ENCODE peak calls at places on chromosome 9, in ten cellular contexts. One of them, this sample, is unnamed.

GRCh38 chr9:131817073-131817472 is 77.2 kb upstream of the RAPGEF1 start:
- DNase-seq in ovary: no peak
- DNase-seq in neural progenitor cell: no peak
- DNase-seq in LNCaP clone FGC: no peak
- DNase-seq in choroid plexus epithelial cell: no peak
- DNase-seq in stomach: no peak
- DNase-seq in endothelial cell of umbilical vein: no peak
- DNase-seq in left ventricle myocardium inferior: no peak
- DNase-seq in hepatocyte: no peak
- DNase-seq in astrocyte of the spinal cord: no peak
- DNase-seq in this sample: no peak

GRCh38 chr9:114117996-114118830 is 19.1 kb upstream of the KIF12 start:
- DNase-seq in LNCaP clone FGC: peak
- DNase-seq in ovary: no peak
- DNase-seq in stomach: peak
- DNase-seq in choroid plexus epithelial cell: no peak
- DNase-seq in left ventricle myocardium inferior: no peak
- DNase-seq in astrocyte of the spinal cord: no peak
- DNase-seq in hepatocyte: peak
- DNase-seq in neural progenitor cell: no peak
- DNase-seq in endothelial cell of umbilical vein: no peak
- DNase-seq in this sample: no peak

GRCh38 chr9:108671156-108671555 is 184.6 kb downstream of the ACTL7B start:
- DNase-seq in endothelial cell of umbilical vein: no peak
- DNase-seq in left ventricle myocardium inferior: no peak
- DNase-seq in neural progenitor cell: peak
- DNase-seq in ovary: no peak
- DNase-seq in astrocyte of the spinal cord: no peak
- DNase-seq in hepatocyte: no peak
- DNase-seq in LNCaP clone FGC: peak
- DNase-seq in stomach: no peak
- DNase-seq in choroid plexus epithelial cell: peak
- DNase-seq in this sample: no peak

GRCh38 chr9:111598730-111599091 is 736 bp downstream of the PTGR1 start:
- DNase-seq in neural progenitor cell: no peak
- DNase-seq in left ventricle myocardium inferior: peak
- DNase-seq in astrocyte of the spinal cord: peak
- DNase-seq in hepatocyte: peak
- DNase-seq in endothelial cell of umbilical vein: peak
- DNase-seq in choroid plexus epithelial cell: peak
- DNase-seq in ovary: peak
- DNase-seq in stomach: peak
- DNase-seq in LNCaP clone FGC: no peak
- DNase-seq in this sample: no peak

GRCh38 chr9:133029994-133030316 is 842 bp upstream of the GTF3C5 start:
- DNase-seq in neural progenitor cell: no peak
- DNase-seq in hepatocyte: no peak
- DNase-seq in stomach: no peak
- DNase-seq in endothelial cell of umbilical vein: peak
- DNase-seq in ovary: no peak
- DNase-seq in left ventricle myocardium inferior: peak
- DNase-seq in choroid plexus epithelial cell: no peak
- DNase-seq in astrocyte of the spinal cord: no peak
- DNase-seq in LNCaP clone FGC: no peak
- DNase-seq in this sample: no peak

GRCh38 chr9:117044241-117044640 is 357.1 kb downstream of the TRIM32 start:
- DNase-seq in endothelial cell of umbilical vein: no peak
- DNase-seq in stomach: no peak
- DNase-seq in LNCaP clone FGC: no peak
- DNase-seq in astrocyte of the spinal cord: no peak
- DNase-seq in ovary: no peak
- DNase-seq in neural progenitor cell: peak
- DNase-seq in hepatocyte: no peak
- DNase-seq in left ventricle myocardium inferior: no peak
- DNase-seq in choroid plexus epithelial cell: no peak
- DNase-seq in this sample: no peak

GRCh38 chr9:112050544-112051475 is 124.3 kb downstream of the SUSD1 start:
- DNase-seq in stomach: peak
- DNase-seq in hepatocyte: peak
- DNase-seq in neural progenitor cell: peak
- DNase-seq in choroid plexus epithelial cell: peak
- DNase-seq in astrocyte of the spinal cord: peak
- DNase-seq in LNCaP clone FGC: no peak
- DNase-seq in endothelial cell of umbilical vein: peak
- DNase-seq in ovary: peak
- DNase-seq in left ventricle myocardium inferior: no peak
- DNase-seq in this sample: no peak

GRCh38 chr9:96025995-96026572 is 150.6 kb downstream of the ERCC6L2 start:
- DNase-seq in LNCaP clone FGC: no peak
- DNase-seq in astrocyte of the spinal cord: no peak
- DNase-seq in choroid plexus epithelial cell: no peak
- DNase-seq in neural progenitor cell: peak
- DNase-seq in ovary: no peak
- DNase-seq in stomach: no peak
- DNase-seq in endothelial cell of umbilical vein: no peak
- DNase-seq in hepatocyte: peak
- DNase-seq in left ventricle myocardium inferior: no peak
- DNase-seq in this sample: no peak

GRCh38 chr9:116279230-116279629 is 125.6 kb downstream of the PAPPA start:
- DNase-seq in ovary: no peak
- DNase-seq in choroid plexus epithelial cell: peak
- DNase-seq in neural progenitor cell: peak
- DNase-seq in astrocyte of the spinal cord: peak
- DNase-seq in left ventricle myocardium inferior: no peak
- DNase-seq in endothelial cell of umbilical vein: peak
- DNase-seq in LNCaP clone FGC: no peak
- DNase-seq in stomach: no peak
- DNase-seq in hepatocyte: peak
- DNase-seq in this sample: no peak

DNA sequence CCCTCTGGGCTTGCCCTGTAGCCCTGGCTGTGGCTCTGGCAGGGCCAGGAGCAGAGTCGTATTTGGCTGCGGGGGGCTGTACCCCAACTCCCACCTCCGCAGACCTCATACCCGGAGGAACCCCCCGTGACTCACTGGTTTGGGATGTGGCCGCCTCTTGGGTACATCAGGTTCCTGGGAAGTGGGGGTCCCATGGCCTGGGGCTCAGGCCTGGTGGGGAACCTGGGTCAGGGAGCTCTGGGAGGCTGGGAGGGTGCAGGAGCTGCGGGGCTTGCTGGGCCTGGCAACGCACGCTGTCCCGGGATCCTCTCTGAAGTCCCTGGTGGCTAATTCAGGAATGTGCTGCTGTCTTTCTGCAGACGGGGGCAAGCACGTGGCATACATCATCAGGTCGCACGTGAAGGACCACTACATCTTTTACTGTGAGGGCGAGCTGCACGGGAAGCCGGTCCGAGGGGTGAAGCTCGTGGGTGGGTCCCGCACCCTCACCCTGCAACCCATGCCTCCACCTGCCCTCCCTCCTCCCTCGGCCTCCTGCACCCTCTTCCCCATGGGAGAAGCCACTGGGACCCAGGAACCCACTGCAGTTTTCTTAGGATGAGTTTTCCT is 2.4 kb downstream of the LCN1 start:
- DNase-seq in astrocyte of the spinal cord: no peak
- DNase-seq in choroid plexus epithelial cell: no peak
- DNase-seq in endothelial cell of umbilical vein: no peak
- DNase-seq in ovary: no peak
- DNase-seq in LNCaP clone FGC: no peak
- DNase-seq in hepatocyte: no peak
- DNase-seq in left ventricle myocardium inferior: no peak
- DNase-seq in neural progenitor cell: no peak
- DNase-seq in stomach: peak
- DNase-seq in this sample: no peak
- TF ChIP-seq CTCF in astrocyte of the spinal cord: no peak
- TF ChIP-seq CTCF in choroid plexus epithelial cell: no peak
- TF ChIP-seq CTCF in endothelial cell of umbilical vein: no peak
- TF ChIP-seq CTCF in ovary: no peak
- TF ChIP-seq CTCF in LNCaP clone FGC: no peak
- TF ChIP-seq CTCF in hepatocyte: no peak
- TF ChIP-seq CTCF in left ventricle myocardium inferior: no peak
- TF ChIP-seq CTCF in neural progenitor cell: no peak
- TF ChIP-seq CTCF in stomach: no peak
- TF ChIP-seq CTCF in this sample: no peak

GRCh38 chr9:126326228-126327015 is at the start of gene MVB12B:
- DNase-seq in ovary: peak
- DNase-seq in hepatocyte: peak
- DNase-seq in astrocyte of the spinal cord: peak
- DNase-seq in stomach: peak
- DNase-seq in choroid plexus epithelial cell: no peak
- DNase-seq in neural progenitor cell: peak
- DNase-seq in LNCaP clone FGC: no peak
- DNase-seq in left ventricle myocardium inferior: peak
- DNase-seq in endothelial cell of umbilical vein: peak
- DNase-seq in this sample: peak

GRCh38 chr9:126327016-126327749 is 554 bp downstream of the MVB12B start:
- DNase-seq in ovary: no peak
- DNase-seq in neural progenitor cell: peak
- DNase-seq in astrocyte of the spinal cord: no peak
- DNase-seq in left ventricle myocardium inferior: no peak
- DNase-seq in stomach: no peak
- DNase-seq in LNCaP clone FGC: no peak
- DNase-seq in choroid plexus epithelial cell: no peak
- DNase-seq in endothelial cell of umbilical vein: no peak
- DNase-seq in hepatocyte: no peak
- DNase-seq in this sample: no peak

GRCh38 chr9:126329476-126330275 is 3.0 kb downstream of the MVB12B start:
- DNase-seq in hepatocyte: no peak
- DNase-seq in choroid plexus epithelial cell: no peak
- DNase-seq in astrocyte of the spinal cord: no peak
- DNase-seq in stomach: no peak
- DNase-seq in ovary: no peak
- DNase-seq in neural progenitor cell: no peak
- DNase-seq in endothelial cell of umbilical vein: no peak
- DNase-seq in left ventricle myocardium inferior: no peak
- DNase-seq in LNCaP clone FGC: no peak
- DNase-seq in this sample: no peak

GRCh38 chr9:126327750-126328120 is 1.1 kb downstream of the MVB12B start:
- DNase-seq in neural progenitor cell: peak
- DNase-seq in left ventricle myocardium inferior: no peak
- DNase-seq in endothelial cell of umbilical vein: no peak
- DNase-seq in ovary: no peak
- DNase-seq in stomach: no peak
- DNase-seq in LNCaP clone FGC: no peak
- DNase-seq in astrocyte of the spinal cord: no peak
- DNase-seq in choroid plexus epithelial cell: no peak
- DNase-seq in hepatocyte: no peak
- DNase-seq in this sample: no peak

GRCh38 chr9:126328415-126328814 is 1.8 kb downstream of the MVB12B start:
- DNase-seq in stomach: no peak
- DNase-seq in endothelial cell of umbilical vein: no peak
- DNase-seq in left ventricle myocardium inferior: no peak
- DNase-seq in hepatocyte: no peak
- DNase-seq in ovary: no peak
- DNase-seq in LNCaP clone FGC: no peak
- DNase-seq in astrocyte of the spinal cord: no peak
- DNase-seq in neural progenitor cell: no peak
- DNase-seq in choroid plexus epithelial cell: no peak
- DNase-seq in this sample: no peak
- H3K4me3 ChIP-seq in stomach: no peak
- H3K4me3 ChIP-seq in endothelial cell of umbilical vein: no peak
- H3K4me3 ChIP-seq in left ventricle myocardium inferior: peak
- H3K4me3 ChIP-seq in hepatocyte: no peak
- H3K4me3 ChIP-seq in ovary: no peak
- H3K4me3 ChIP-seq in LNCaP clone FGC: no peak
- H3K4me3 ChIP-seq in astrocyte of the spinal cord: no peak
- H3K4me3 ChIP-seq in neural progenitor cell: no peak
- H3K4me3 ChIP-seq in choroid plexus epithelial cell: no peak
- H3K4me3 ChIP-seq in this sample: no peak

GRCh38 chr9:130688070-130688469 is 5.5 kb upstream of the EXOSC2 start:
- DNase-seq in left ventricle myocardium inferior: no peak
- DNase-seq in ovary: no peak
- DNase-seq in hepatocyte: no peak
- DNase-seq in endothelial cell of umbilical vein: no peak
- DNase-seq in choroid plexus epithelial cell: no peak
- DNase-seq in LNCaP clone FGC: no peak
- DNase-seq in stomach: no peak
- DNase-seq in neural progenitor cell: no peak
- DNase-seq in astrocyte of the spinal cord: no peak
- DNase-seq in this sample: no peak

GRCh38 chr9:130692365-130692764 is 1.2 kb upstream of the EXOSC2 start:
- DNase-seq in choroid plexus epithelial cell: peak
- DNase-seq in stomach: no peak
- DNase-seq in astrocyte of the spinal cord: peak
- DNase-seq in hepatocyte: peak
- DNase-seq in neural progenitor cell: peak
- DNase-seq in left ventricle myocardium inferior: no peak
- DNase-seq in LNCaP clone FGC: no peak
- DNase-seq in ovary: peak
- DNase-seq in endothelial cell of umbilical vein: peak
- DNase-seq in this sample: no peak

GRCh38 chr9:130689937-130690700 is 3.5 kb upstream of the EXOSC2 start:
- DNase-seq in choroid plexus epithelial cell: peak
- DNase-seq in endothelial cell of umbilical vein: peak
- DNase-seq in hepatocyte: peak
- DNase-seq in astrocyte of the spinal cord: peak
- DNase-seq in LNCaP clone FGC: peak
- DNase-seq in left ventricle myocardium inferior: no peak
- DNase-seq in neural progenitor cell: peak
- DNase-seq in stomach: peak
- DNase-seq in ovary: peak
- DNase-seq in this sample: peak

GRCh38 chr9:130687615-130688014 is 6.0 kb upstream of the EXOSC2 start:
- DNase-seq in hepatocyte: no peak
- DNase-seq in neural progenitor cell: no peak
- DNase-seq in LNCaP clone FGC: no peak
- DNase-seq in endothelial cell of umbilical vein: no peak
- DNase-seq in astrocyte of the spinal cord: no peak
- DNase-seq in stomach: no peak
- DNase-seq in choroid plexus epithelial cell: no peak
- DNase-seq in left ventricle myocardium inferior: no peak
- DNase-seq in ovary: no peak
- DNase-seq in this sample: no peak

DNA sequence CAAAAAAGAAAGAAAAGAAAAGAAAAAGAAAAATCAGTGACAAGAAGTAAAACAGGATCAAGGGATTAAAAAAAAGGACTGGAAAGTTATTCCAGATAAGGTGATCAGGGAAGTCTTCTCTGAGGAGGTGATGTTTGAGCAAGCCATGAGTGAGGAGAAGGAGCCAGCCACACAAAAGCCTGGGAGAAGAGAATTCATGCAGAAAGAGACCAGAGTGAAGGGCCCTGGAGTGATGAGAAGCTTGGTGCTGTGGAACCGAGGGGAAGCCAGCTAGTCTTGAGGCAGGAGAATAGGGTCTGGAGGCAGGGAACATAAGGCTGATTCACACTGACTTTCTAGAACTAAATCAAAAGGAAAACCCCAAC is 4.0 kb upstream of the EXOSC2 start:
- DNase-seq in LNCaP clone FGC: no peak
- DNase-seq in left ventricle myocardium inferior: no peak
- DNase-seq in hepatocyte: no peak
- DNase-seq in ovary: no peak
- DNase-seq in endothelial cell of umbilical vein: no peak
- DNase-seq in stomach: no peak
- DNase-seq in astrocyte of the spinal cord: no peak
- DNase-seq in neural progenitor cell: no peak
- DNase-seq in choroid plexus epithelial cell: no peak
- DNase-seq in this sample: no peak
- TF ChIP-seq CTCF in LNCaP clone FGC: no peak
- TF ChIP-seq CTCF in left ventricle myocardium inferior: no peak
- TF ChIP-seq CTCF in hepatocyte: no peak
- TF ChIP-seq CTCF in ovary: no peak
- TF ChIP-seq CTCF in endothelial cell of umbilical vein: no peak
- TF ChIP-seq CTCF in stomach: no peak
- TF ChIP-seq CTCF in astrocyte of the spinal cord: no peak
- TF ChIP-seq CTCF in neural progenitor cell: no peak
- TF ChIP-seq CTCF in choroid plexus epithelial cell: no peak
- TF ChIP-seq CTCF in this sample: no peak

GRCh38 chr9:73133042-73133651 is 18.5 kb upstream of the ANXA1 start:
- DNase-seq in left ventricle myocardium inferior: no peak
- DNase-seq in astrocyte of the spinal cord: no peak
- DNase-seq in stomach: no peak
- DNase-seq in ovary: no peak
- DNase-seq in neural progenitor cell: no peak
- DNase-seq in hepatocyte: no peak
- DNase-seq in endothelial cell of umbilical vein: peak
- DNase-seq in LNCaP clone FGC: no peak
- DNase-seq in choroid plexus epithelial cell: no peak
- DNase-seq in this sample: no peak
- H3K4me3 ChIP-seq in left ventricle myocardium inferior: peak
- H3K4me3 ChIP-seq in astrocyte of the spinal cord: no peak
- H3K4me3 ChIP-seq in stomach: no peak
- H3K4me3 ChIP-seq in ovary: no peak
- H3K4me3 ChIP-seq in neural progenitor cell: no peak
- H3K4me3 ChIP-seq in hepatocyte: no peak
- H3K4me3 ChIP-seq in endothelial cell of umbilical vein: no peak
- H3K4me3 ChIP-seq in LNCaP clone FGC: no peak
- H3K4me3 ChIP-seq in choroid plexus epithelial cell: peak
- H3K4me3 ChIP-seq in this sample: peak

This sample was measured in GM12865.